ENCODE peak calls at places on chromosomes 16 and 17, in eight cellular contexts. Y, F, H, V, L, A, K and W are unnamed samples.

GRCh38 chr16:86389566-86390328 is 120.6 kb upstream of the FOXF1 start:
- DNase-seq in H (no peak), L (no peak), A (no peak), V (no peak), Y (no peak), F (no peak), K (peak; percentile 62), W (no peak)

GRCh38 chr16:89729863-89730574 is 8.7 kb downstream of the ZNF276 start:
- DNase-seq in V (no peak), H (no peak), Y (no peak), F (no peak), K (no peak), A (no peak), L (no peak), W (no peak)

GRCh38 chr16:7871979-7872378 is 539.3 kb downstream of the RBFOX1 start:
- DNase-seq in Y (no peak), F (no peak), K (no peak), L (no peak), A (no peak), H (no peak), V (no peak), W (no peak)

GRCh38 chr16:1180772-1181714 is 28.1 kb downstream of the CACNA1H start:
- DNase-seq in K (no peak), Y (no peak), L (no peak), H (no peak), A (no peak), V (no peak), F (no peak), W (no peak)

GRCh38 chr17:17236295-17237025 is 508 bp downstream of the FLCN start:
- DNase-seq in L (no peak), H (no peak), F (peak; percentile 27), A (peak; percentile 24), K (peak; percentile 22), Y (no peak), V (peak; percentile 67), W (peak; percentile 10)

GRCh38 chr17:12301551-12301950 is 280.9 kb downstream of the MAP2K4 start:
- DNase-seq in A (peak; percentile 4), K (no peak), V (no peak), F (no peak), L (no peak), H (no peak), Y (no peak), W (no peak)

GRCh38 chr16:67304006-67304405 is 22.5 kb downstream of the KCTD19 start:
- DNase-seq in Y (no peak), F (no peak), A (no peak), L (no peak), H (no peak), V (no peak), K (no peak), W (no peak)

GRCh38 chr16:88292007-88292940 is 90.5 kb upstream of the ZNF469 start:
- DNase-seq in V (no peak), A (no peak), Y (no peak), L (no peak), H (no peak), F (no peak), K (peak; percentile 49), W (no peak)

GRCh38 chr16:85557976-85558589 is 55.0 kb upstream of the GSE1 start:
- DNase-seq in A (no peak), K (no peak), V (peak; percentile 29), H (no peak), Y (no peak), F (peak; percentile 83), L (no peak), W (no peak)

GRCh38 chr17:76752006-76752405 is 14.1 kb downstream of the MFSD11 start:
- DNase-seq in Y (no peak), K (no peak), V (no peak), L (no peak), F (no peak), A (no peak), H (no peak), W (no peak)

GRCh38 chr17:63740464-63741181 is 976 bp downstream of the STRADA start:
- DNase-seq in A (no peak), L (no peak), K (peak; percentile 6), Y (no peak), H (no peak), F (no peak), V (no peak), W (no peak)

GRCh38 chr16:3482659-3483241 is 12.5 kb downstream of the C16orf90 start:
- DNase-seq in K (no peak), V (no peak), Y (no peak), F (no peak), L (no peak), A (no peak), H (no peak), W (no peak)

GRCh38 chr17:80948961-80949450 is 42.6 kb upstream of the CHMP6 start:
- DNase-seq in L (no peak), K (no peak), F (no peak), A (no peak), H (no peak), Y (no peak), V (no peak), W (no peak)

GRCh38 chr16:54630284-54630967 is 300.2 kb upstream of the IRX5 start:
- DNase-seq in H (no peak), F (no peak), Y (no peak), A (peak; percentile 7), K (peak; percentile 48), V (no peak), L (no peak), W (no peak)

GRCh38 chr16:66156538-66156937 is 210.0 kb upstream of the CDH5 start:
- DNase-seq in K (no peak), Y (no peak), H (no peak), F (no peak), A (no peak), V (no peak), L (no peak), W (no peak)

GRCh38 chr17:48613862-48614694 is 1.0 kb downstream of the HOXB8 start:
- DNase-seq in K (no peak), A (no peak), Y (no peak), L (no peak), H (peak; percentile 55), F (no peak), V (peak; percentile 31), W (no peak)

GRCh38 chr16:4536391-4537106 is 2.0 kb downstream of the CDIP1 start:
- DNase-seq in V (no peak), H (no peak), Y (no peak), F (no peak), A (no peak), K (no peak), L (no peak), W (no peak)

GRCh38 chr17:48576479-48577309 is 1.5 kb downstream of the HOXB4 start:
- DNase-seq in A (no peak), F (no peak), K (peak; percentile 39), H (no peak), V (no peak), Y (no peak), L (no peak), W (no peak)

GRCh38 chr16:26770547-26770946 is 296.2 kb upstream of the C16orf82 start:
- DNase-seq in K (no peak), Y (no peak), A (no peak), F (no peak), H (no peak), L (no peak), V (no peak), W (no peak)

GRCh38 chr16:29908719-29909220 is 8.5 kb downstream of the ASPHD1 start:
- DNase-seq in Y (no peak), H (no peak), F (no peak), A (no peak), L (no peak), V (no peak), K (no peak), W (no peak)

GRCh38 chr16:10525214-10525825 is 55.1 kb downstream of the EMP2 start:
- DNase-seq in Y (no peak), L (no peak), H (no peak), K (no peak), V (no peak), A (no peak), F (no peak), W (no peak)

GRCh38 chr17:75719732-75720131 is 1.5 kb upstream of the ITGB4 start:
- DNase-seq in V (no peak), K (no peak), H (no peak), Y (no peak), F (no peak), A (no peak), L (no peak), W (no peak)

GRCh38 chr16:11835309-11835708 is 16.0 kb downstream of the RSL1D1 start:
- DNase-seq in K (no peak), Y (no peak), L (no peak), H (no peak), A (no peak), F (no peak), V (no peak), W (no peak)

GRCh38 chr17:40087903-40088718 is 12.3 kb downstream of the NR1D1 start:
- DNase-seq in Y (no peak), L (no peak), K (no peak), H (no peak), A (no peak), V (no peak), F (no peak), W (no peak)

GRCh38 chr17:19799796-19800195 is 51.7 kb upstream of the ALDH3A1 start:
- DNase-seq in A (no peak), F (no peak), H (no peak), L (no peak), Y (no peak), V (no peak), K (no peak), W (no peak)

GRCh38 chr17:61400058-61400785 is 579 bp downstream of the TBX2 start:
- DNase-seq in A (no peak), L (no peak), K (peak; percentile 61), F (no peak), Y (no peak), H (no peak), V (no peak), W (no peak)

GRCh38 chr16:51418258-51418657 is 267.2 kb upstream of the SALL1 start:
- DNase-seq in A (no peak), V (no peak), H (no peak), L (no peak), K (no peak), Y (no peak), F (no peak), W (no peak)

GRCh38 chr16:57196276-57196675 is 10.1 kb downstream of the RSPRY1 start:
- DNase-seq in V (no peak), K (no peak), H (no peak), F (no peak), A (no peak), Y (no peak), L (no peak), W (no peak)

GRCh38 chr17:16583781-16584180 is 14.8 kb upstream of the ZNF287 start:
- DNase-seq in A (no peak), K (no peak), V (no peak), H (no peak), F (no peak), L (no peak), Y (no peak), W (no peak)